ENCODE peak calls at places on chromosomes 1 and 21, in five cellular contexts. P, K, F, Z and Q are unnamed samples.

GRCh38 chr1:46458846-46459245 is 30.8 kb upstream of the DMBX1 start:
- DNase-seq in P (no peak), F (no peak), Z (no peak), K (no peak), Q (no peak)

GRCh38 chr1:36359911-36360310 is 25.8 kb downstream of the STK40 start:
- DNase-seq in F (no peak), Z (no peak), K (no peak), P (no peak), Q (peak)

GRCh38 chr1:6870571-6870970 is 85.3 kb downstream of the CAMTA1 start:
- DNase-seq in F (no peak), K (no peak), P (no peak), Z (no peak), Q (no peak)

GRCh38 chr1:63321061-63321787 is 1.1 kb upstream of the FOXD3 start:
- DNase-seq in K (peak), F (no peak), P (no peak), Z (no peak), Q (no peak)

GRCh38 chr1:244074559-244075171 is 23.6 kb downstream of the ZBTB18 start:
- DNase-seq in F (no peak), P (no peak), Z (peak), K (no peak), Q (no peak)

GRCh38 chr21:35792569-35792968 is 267.8 kb downstream of the SETD4 start:
- DNase-seq in Z (no peak), P (no peak), F (no peak), K (no peak), Q (no peak)

GRCh38 chr21:27329255-27329851 is 362.5 kb upstream of the ADAMTS5 start:
- DNase-seq in Z (no peak), F (no peak), K (no peak), P (no peak), Q (peak)

GRCh38 chr21:26047279-26047967 is 123.1 kb downstream of the APP start:
- DNase-seq in Z (no peak), F (peak), P (no peak), K (no peak), Q (no peak)

GRCh38 chr1:109639841-109640184 is 16.1 kb upstream of the GSTM4 start:
- DNase-seq in Z (no peak), P (no peak), K (no peak), F (no peak), Q (no peak)

GRCh38 chr1:193473932-193474331 is 287.5 kb upstream of the B3GALT2 start:
- DNase-seq in P (no peak), Z (no peak), K (no peak), F (no peak), Q (no peak)

GRCh38 chr1:227472772-227473171 is 90.6 kb upstream of the ZNF678 start:
- DNase-seq in F (no peak), Z (no peak), P (no peak), K (no peak), Q (no peak)

GRCh38 chr1:100760511-100760910 is 41.0 kb downstream of the VCAM1 start:
- DNase-seq in Z (no peak), P (no peak), F (no peak), K (no peak), Q (no peak)

GRCh38 chr1:24321150-24321549 is 2.0 kb downstream of the GRHL3 start:
- DNase-seq in Z (no peak), F (no peak), K (no peak), P (no peak), Q (no peak)

GRCh38 chr1:240491156-240491555 is 120.8 kb downstream of the GREM2 start:
- DNase-seq in Z (no peak), K (no peak), F (no peak), P (no peak), Q (no peak)

GRCh38 chr1:59926381-59927243 is at the start of gene CYP2J2:
- DNase-seq in K (peak), P (no peak), F (peak), Z (no peak), Q (peak)